ENCODE peak calls at places on chromosomes 6 and 20, in four cellular contexts. One of them, this sample, is unnamed. For H3K4me1, the result is how much of the 10 kb centered on the place peaks cover.

GRCh38 chr6:3372184-3372846 is 84.5 kb downstream of the SLC22A23 start:
- DNase-seq in Panc1: no peak
- DNase-seq in iPS DF 6.9: no peak
- DNase-seq in lower lobe of right lung: no peak
- DNase-seq in this sample: no peak

GRCh38 chr6:133128191-133128590 is 113.0 kb upstream of the EYA4 start:
- DNase-seq in Panc1: no peak
- DNase-seq in iPS DF 6.9: no peak
- DNase-seq in lower lobe of right lung: no peak
- DNase-seq in this sample: no peak

GRCh38 chr6:25415701-25416100 is 136.5 kb downstream of the CARMIL1 start:
- DNase-seq in Panc1: no peak
- DNase-seq in iPS DF 6.9: no peak
- DNase-seq in lower lobe of right lung: no peak
- DNase-seq in this sample: no peak

GRCh38 chr6:54474898-54475297 is 166.7 kb downstream of the TINAG start:
- DNase-seq in Panc1: no peak
- DNase-seq in iPS DF 6.9: no peak
- DNase-seq in lower lobe of right lung: no peak
- DNase-seq in this sample: no peak

GRCh38 chr6:156582509-156582992 is 194.6 kb upstream of the ARID1B start:
- DNase-seq in Panc1: no peak
- DNase-seq in iPS DF 6.9: no peak
- DNase-seq in lower lobe of right lung: no peak
- DNase-seq in this sample: no peak

GRCh38 chr20:51457281-51457932 is 85.1 kb downstream of the NFATC2 start:
- DNase-seq in Panc1: no peak
- DNase-seq in iPS DF 6.9: no peak
- DNase-seq in lower lobe of right lung: no peak
- DNase-seq in this sample: no peak

GRCh38 chr6:166270706-166271375 is 37.4 kb downstream of the PRR18 start:
- DNase-seq in Panc1: no peak
- DNase-seq in iPS DF 6.9: no peak
- DNase-seq in lower lobe of right lung: no peak
- DNase-seq in this sample: no peak

GRCh38 chr6:46491789-46492547 is 719 bp upstream of the RCAN2 start:
- DNase-seq in Panc1: no peak
- DNase-seq in iPS DF 6.9: no peak
- DNase-seq in lower lobe of right lung: peak
- DNase-seq in this sample: no peak

GRCh38 chr20:17504898-17505663 is 26.1 kb downstream of the BFSP1 start:
- DNase-seq in Panc1: peak
- DNase-seq in iPS DF 6.9: no peak
- DNase-seq in lower lobe of right lung: peak
- DNase-seq in this sample: peak

GRCh38 chr6:112694986-112695385 is 347.9 kb downstream of the RFPL4B start:
- DNase-seq in Panc1: no peak
- DNase-seq in iPS DF 6.9: no peak
- DNase-seq in lower lobe of right lung: no peak
- DNase-seq in this sample: no peak

GRCh38 chr20:54668271-54669053 is 193.1 kb downstream of the DOK5 start:
- DNase-seq in Panc1: no peak
- DNase-seq in iPS DF 6.9: no peak
- DNase-seq in lower lobe of right lung: no peak
- DNase-seq in this sample: peak

GRCh38 chr20:44334709-44335108 is 2.1 kb upstream of the R3HDML start:
- DNase-seq in Panc1: no peak
- DNase-seq in iPS DF 6.9: no peak
- DNase-seq in lower lobe of right lung: no peak
- DNase-seq in this sample: no peak

GRCh38 chr20:41716436-41716835 is 98.3 kb upstream of the CHD6 start:
- DNase-seq in Panc1: no peak
- DNase-seq in iPS DF 6.9: no peak
- DNase-seq in lower lobe of right lung: no peak
- DNase-seq in this sample: no peak

GRCh38 chr6:116973992-116974391 is 97.0 kb downstream of the RFX6 start:
- DNase-seq in Panc1: no peak
- DNase-seq in iPS DF 6.9: no peak
- DNase-seq in lower lobe of right lung: no peak
- DNase-seq in this sample: no peak

GRCh38 chr20:38395165-38395564 is 40.0 kb downstream of the SNHG17 start:
- DNase-seq in Panc1: no peak
- DNase-seq in iPS DF 6.9: no peak
- DNase-seq in lower lobe of right lung: no peak
- DNase-seq in this sample: no peak

GRCh38 chr6:31814677-31815024 is 432 bp downstream of the HSPA1L start:
- DNase-seq in Panc1: peak
- DNase-seq in iPS DF 6.9: no peak
- DNase-seq in lower lobe of right lung: peak
- DNase-seq in this sample: peak

GRCh38 chr6:167778497-167779122 is 48.1 kb upstream of the AFDN start:
- DNase-seq in Panc1: no peak
- DNase-seq in iPS DF 6.9: no peak
- DNase-seq in lower lobe of right lung: peak
- DNase-seq in this sample: no peak

GRCh38 chr6:116561377-116562018 is 7.9 kb downstream of the CALHM4 start:
- DNase-seq in Panc1: peak
- DNase-seq in iPS DF 6.9: peak
- DNase-seq in lower lobe of right lung: peak
- DNase-seq in this sample: peak

GRCh38 chr6:127185410-127185809 is 66.9 kb downstream of the RSPO3 start:
- DNase-seq in Panc1: no peak
- DNase-seq in iPS DF 6.9: no peak
- DNase-seq in lower lobe of right lung: no peak
- DNase-seq in this sample: no peak

GRCh38 chr20:51641866-51642265 is 99.3 kb upstream of the NFATC2 start:
- DNase-seq in Panc1: no peak
- DNase-seq in iPS DF 6.9: no peak
- DNase-seq in lower lobe of right lung: no peak
- DNase-seq in this sample: no peak

GRCh38 chr20:56689318-56689717 is 60.2 kb downstream of the TFAP2C start:
- DNase-seq in Panc1: no peak
- DNase-seq in iPS DF 6.9: no peak
- DNase-seq in lower lobe of right lung: no peak
- DNase-seq in this sample: no peak

GRCh38 chr6:118574051-118574865 is 26.2 kb downstream of the PLN start:
- DNase-seq in Panc1: no peak
- DNase-seq in iPS DF 6.9: no peak
- DNase-seq in lower lobe of right lung: no peak
- DNase-seq in this sample: no peak
- H3K4me3 ChIP-seq in Panc1: no peak
- H3K4me3 ChIP-seq in iPS DF 6.9: no peak
- H3K4me3 ChIP-seq in lower lobe of right lung: no peak
- H3K4me3 ChIP-seq in this sample: no peak

GRCh38 chr20:49658508-49658907 is 55.2 kb downstream of the B4GALT5 start:
- DNase-seq in Panc1: no peak
- DNase-seq in iPS DF 6.9: no peak
- DNase-seq in lower lobe of right lung: no peak
- DNase-seq in this sample: no peak

GRCh38 chr20:49661560-49662329 is 51.9 kb downstream of the B4GALT5 start:
- DNase-seq in Panc1: no peak
- DNase-seq in iPS DF 6.9: no peak
- DNase-seq in lower lobe of right lung: no peak
- DNase-seq in this sample: no peak

GRCh38 chr20:49659096-49659495 is 54.6 kb downstream of the B4GALT5 start:
- DNase-seq in Panc1: no peak
- DNase-seq in iPS DF 6.9: no peak
- DNase-seq in lower lobe of right lung: no peak
- DNase-seq in this sample: no peak

GRCh38 chr20:49663112-49663511 is 50.6 kb downstream of the B4GALT5 start:
- DNase-seq in Panc1: no peak
- DNase-seq in iPS DF 6.9: no peak
- DNase-seq in lower lobe of right lung: no peak
- DNase-seq in this sample: no peak

GRCh38 chr20:49660912-49661311 is 52.8 kb downstream of the B4GALT5 start:
- DNase-seq in Panc1: no peak
- DNase-seq in iPS DF 6.9: no peak
- DNase-seq in lower lobe of right lung: no peak
- DNase-seq in this sample: no peak
- H3K4me1 ChIP-seq in Panc1: under half
- H3K4me1 ChIP-seq in iPS DF 6.9: under half
- H3K4me1 ChIP-seq in lower lobe of right lung: half or more
- H3K4me1 ChIP-seq in this sample: under half

GRCh38 chr20:59767656-59768055 is 163.3 kb downstream of the PHACTR3 start:
- DNase-seq in Panc1: no peak
- DNase-seq in iPS DF 6.9: no peak
- DNase-seq in lower lobe of right lung: no peak
- DNase-seq in this sample: no peak

GRCh38 chr20:59765599-59766177 is 161.3 kb downstream of the PHACTR3 start:
- DNase-seq in Panc1: no peak
- DNase-seq in iPS DF 6.9: no peak
- DNase-seq in lower lobe of right lung: no peak
- DNase-seq in this sample: peak

GRCh38 chr20:59764037-59764436 is 159.7 kb downstream of the PHACTR3 start:
- DNase-seq in Panc1: no peak
- DNase-seq in iPS DF 6.9: no peak
- DNase-seq in lower lobe of right lung: no peak
- DNase-seq in this sample: no peak
- H3K27ac ChIP-seq in Panc1: no peak
- H3K27ac ChIP-seq in iPS DF 6.9: no peak
- H3K27ac ChIP-seq in lower lobe of right lung: no peak
- H3K27ac ChIP-seq in this sample: no peak

GRCh38 chr20:20837574-20838021 is 125.2 kb upstream of the RALGAPA2 start:
- DNase-seq in Panc1: no peak
- DNase-seq in iPS DF 6.9: no peak
- DNase-seq in lower lobe of right lung: no peak
- DNase-seq in this sample: no peak
- H3K4me3 ChIP-seq in Panc1: no peak
- H3K4me3 ChIP-seq in iPS DF 6.9: no peak
- H3K4me3 ChIP-seq in lower lobe of right lung: peak
- H3K4me3 ChIP-seq in this sample: no peak

DNA sequence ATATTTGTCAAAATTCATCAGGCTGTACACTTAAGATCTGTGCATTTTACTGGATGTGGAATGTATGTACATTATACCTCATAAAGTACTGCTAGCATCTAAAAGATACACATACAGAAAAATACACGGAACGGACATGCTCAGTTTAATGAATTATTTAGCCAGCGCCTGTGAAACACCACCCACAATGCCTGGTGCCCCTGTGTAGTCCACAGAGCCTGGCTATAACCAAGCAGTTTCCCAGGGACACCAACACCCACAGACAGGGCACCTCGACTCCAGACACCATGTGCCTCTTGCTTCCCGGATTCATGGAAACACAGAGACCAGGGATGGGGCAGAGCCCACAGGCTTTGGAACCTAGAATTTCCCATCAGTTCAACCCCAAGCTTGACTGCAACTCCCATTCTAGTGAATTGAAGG is 17.4 kb upstream of the ARMC12 start:
- DNase-seq in Panc1: no peak
- DNase-seq in iPS DF 6.9: no peak
- DNase-seq in lower lobe of right lung: no peak
- DNase-seq in this sample: no peak
- H3K4me1 ChIP-seq in Panc1: under half
- H3K4me1 ChIP-seq in iPS DF 6.9: under half
- H3K4me1 ChIP-seq in lower lobe of right lung: half or more
- H3K4me1 ChIP-seq in this sample: under half

GRCh38 chr20:49281059-49281912 is 3.4 kb upstream of the ZNFX1 start:
- DNase-seq in Panc1: no peak
- DNase-seq in iPS DF 6.9: no peak
- DNase-seq in lower lobe of right lung: no peak
- DNase-seq in this sample: no peak
- H3K27ac ChIP-seq in Panc1: peak
- H3K27ac ChIP-seq in iPS DF 6.9: no peak
- H3K27ac ChIP-seq in lower lobe of right lung: peak
- H3K27ac ChIP-seq in this sample: peak